ENCODE peak calls at places on chromosomes 12 and 14, in four cellular contexts. B is GM23338, L is SK-N-SH, E is A549. J is an unnamed sample.

GRCh38 chr14:32202941-32203882 is at the start of gene RNU6-8:
- DNase-seq in E (peak), B (peak), L (peak), J (peak)

GRCh38 chr14:105193916-105194782 is 13.0 kb upstream of the NUDT14 start:
- DNase-seq in L (peak), E (no peak), B (no peak), J (no peak)

GRCh38 chr14:101596742-101597141 is 35.4 kb downstream of the DIO3 start:
- DNase-seq in B (no peak), L (no peak), E (no peak), J (no peak)

GRCh38 chr14:81509838-81510452 is 23.7 kb downstream of the SEL1L start:
- DNase-seq in E (no peak), B (peak), L (no peak), J (no peak)

GRCh38 chr14:36756221-36756620 is 94.6 kb downstream of the PAX9 start:
- DNase-seq in B (no peak), E (no peak), L (no peak), J (no peak)

GRCh38 chr14:61705017-61705416 is 9.7 kb downstream of the HIF1A start:
- DNase-seq in E (no peak), L (no peak), B (no peak), J (no peak)

GRCh38 chr12:51345681-51346080 is 798 bp downstream of the CELA1 start:
- DNase-seq in E (no peak), B (peak), L (no peak), J (no peak)

GRCh38 chr12:54882074-54882473 is 27.8 kb downstream of the MUCL1 start:
- DNase-seq in E (no peak), L (no peak), B (no peak), J (no peak)

GRCh38 chr14:56422703-56423213 is 156.8 kb upstream of the TMEM260 start:
- DNase-seq in B (peak), L (peak), E (peak), J (peak)

GRCh38 chr12:9634177-9634803 is 26.6 kb upstream of the KLRB1 start:
- DNase-seq in B (peak), E (peak), L (peak), J (no peak)

DNA sequence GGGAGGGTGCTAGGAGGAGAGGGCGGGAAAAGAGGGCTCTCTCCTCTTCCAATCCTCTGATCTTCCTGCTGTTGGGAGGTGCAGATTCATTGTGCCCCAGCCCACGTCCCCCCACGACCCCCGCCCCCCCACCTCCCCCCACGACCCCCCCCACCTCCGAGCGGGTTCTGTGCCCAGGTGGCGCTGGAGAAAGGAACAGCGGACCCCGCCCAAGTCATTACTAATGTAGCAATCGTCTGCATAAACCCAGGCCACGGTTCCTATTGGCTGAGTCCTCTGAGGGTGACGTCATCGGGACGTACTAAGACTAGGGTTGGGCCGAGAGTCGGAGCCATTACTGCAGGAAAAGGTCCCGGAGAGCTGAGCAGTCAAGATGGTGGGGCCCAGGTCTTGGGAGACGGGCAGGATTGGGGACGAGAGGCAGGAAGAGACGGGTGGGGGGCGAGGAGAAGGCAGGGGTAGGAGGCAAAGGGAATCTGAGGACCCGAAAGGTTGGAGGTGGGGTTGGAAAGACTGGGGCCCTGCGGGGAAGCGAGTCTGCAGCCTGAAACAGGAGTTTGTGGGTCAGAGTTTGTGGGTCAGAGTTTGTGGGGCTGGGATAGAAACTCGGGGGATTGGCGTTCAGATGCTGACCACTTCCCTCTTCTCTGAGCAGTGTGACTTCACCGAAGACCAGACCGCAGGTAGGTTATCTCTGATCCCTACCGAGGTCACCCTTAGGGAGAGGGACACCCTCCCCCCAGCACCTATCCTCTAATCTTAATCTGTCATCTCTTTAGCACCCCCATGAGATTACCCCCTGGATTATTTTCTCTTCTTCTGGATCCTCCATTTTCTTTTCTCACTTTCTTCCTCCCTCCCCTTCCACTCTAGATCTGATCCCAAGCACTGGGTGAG is at the start of gene MYL6:
- DNase-seq in L (peak), B (peak), E (peak), J (peak)
- TF ChIP-seq REST in L (peak), B (no peak), E (no peak), J (no peak)

DNA sequence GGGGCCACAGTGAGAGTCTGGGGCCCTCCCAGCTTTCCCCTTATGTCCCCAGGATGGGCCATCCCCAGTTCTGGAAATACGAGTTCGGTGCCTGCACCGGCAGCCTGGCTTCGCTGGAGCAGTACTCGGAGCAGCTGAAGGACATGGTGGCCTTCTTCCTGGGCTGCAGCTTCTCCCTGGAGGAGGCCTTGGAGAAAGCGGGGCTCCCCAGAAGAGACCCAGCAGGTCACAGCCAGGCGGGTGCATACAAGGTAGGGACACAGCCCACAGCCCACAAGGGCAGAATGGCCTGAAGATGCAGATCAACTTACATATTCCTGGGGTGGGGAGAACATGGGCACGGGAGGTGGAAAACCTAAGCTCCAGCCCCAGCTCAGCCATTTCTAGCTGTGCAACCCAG is 56.1 kb downstream of the DGLUCY start:
- DNase-seq in E (no peak), B (no peak), L (no peak), J (no peak)
- H3K27ac ChIP-seq in E (no peak), B (no peak), L (peak), J (no peak)

GRCh38 chr12:109330282-109330681 is 17.4 kb upstream of the MYO1H start:
- DNase-seq in E (no peak), L (no peak), B (no peak), J (no peak)

GRCh38 chr12:109334887-109335286 is 12.8 kb upstream of the MYO1H start:
- DNase-seq in L (no peak), B (no peak), E (no peak), J (no peak)

GRCh38 chr12:109329710-109330109 is 18.0 kb upstream of the MYO1H start:
- DNase-seq in E (no peak), B (no peak), L (no peak), J (no peak)

GRCh38 chr12:109329003-109329402 is 18.7 kb upstream of the MYO1H start:
- DNase-seq in B (no peak), L (no peak), E (no peak), J (no peak)

DNA sequence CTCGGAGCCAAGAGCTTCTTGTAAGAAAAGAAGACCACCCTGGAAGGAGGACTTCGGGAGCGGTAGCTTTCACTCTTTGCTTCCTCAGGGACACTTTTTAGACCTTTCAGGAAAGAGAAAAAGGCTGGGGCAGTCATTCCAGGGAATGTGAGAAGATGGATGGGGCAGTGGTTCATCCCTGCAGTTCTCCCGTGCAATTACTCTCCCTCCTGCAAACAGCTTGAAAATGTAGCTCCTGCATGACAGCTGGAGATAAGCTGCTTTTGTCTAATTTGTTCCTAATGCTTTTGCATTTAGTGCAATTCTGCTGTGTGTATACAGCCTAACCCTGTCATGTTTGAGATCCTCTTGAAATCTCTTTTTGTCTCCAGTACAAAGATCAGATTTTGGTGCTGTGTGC is 16.2 kb upstream of the MYO1H start:
- DNase-seq in B (no peak), L (peak), E (no peak), J (no peak)
- TF ChIP-seq REST in B (no peak), L (no peak), E (no peak), J (no peak)

GRCh38 chr14:68958553-68958952 is 20.5 kb downstream of the ACTN1 start:
- DNase-seq in B (no peak), L (no peak), E (no peak), J (no peak)
- H3K27ac ChIP-seq in B (peak), L (peak), E (no peak), J (peak)

DNA sequence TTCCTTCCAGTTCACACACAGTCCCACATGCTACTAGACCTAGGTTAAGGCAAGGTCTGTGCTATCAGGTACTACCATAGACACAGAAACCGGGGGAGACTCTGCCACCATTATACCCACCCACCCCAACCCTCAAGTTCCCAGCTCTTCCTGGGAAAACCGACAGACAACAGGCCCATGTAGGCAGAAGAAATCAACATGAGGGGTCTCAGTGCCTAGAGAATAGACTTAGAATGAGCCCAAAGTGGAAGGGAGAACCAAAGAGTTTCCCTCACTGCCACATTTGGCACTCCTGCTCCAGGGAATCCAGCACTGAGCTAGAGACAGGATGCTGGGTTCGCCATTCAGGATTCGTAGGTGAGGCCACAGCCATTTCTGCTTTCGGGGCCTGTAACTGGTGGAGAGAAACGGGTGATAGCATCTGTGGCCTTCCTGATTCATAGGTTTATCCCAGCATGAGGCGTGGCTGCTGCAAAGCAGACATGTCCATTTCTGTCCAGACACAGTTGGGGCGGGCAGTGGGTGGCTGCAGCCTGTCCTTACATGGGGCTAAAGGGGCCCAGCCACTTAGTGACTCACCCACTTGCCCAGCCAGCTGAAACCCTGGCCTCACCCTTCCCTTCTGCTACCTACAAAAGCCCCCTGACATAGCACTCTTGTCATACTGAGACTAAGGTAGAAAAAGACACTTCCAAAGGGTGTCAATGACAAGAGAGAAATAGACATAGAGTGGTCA is 69.4 kb downstream of the IRF2BPL start:
- DNase-seq in L (peak), E (no peak), B (no peak), J (no peak)
- TF ChIP-seq REST in L (no peak), E (no peak), B (no peak), J (no peak)

DNA sequence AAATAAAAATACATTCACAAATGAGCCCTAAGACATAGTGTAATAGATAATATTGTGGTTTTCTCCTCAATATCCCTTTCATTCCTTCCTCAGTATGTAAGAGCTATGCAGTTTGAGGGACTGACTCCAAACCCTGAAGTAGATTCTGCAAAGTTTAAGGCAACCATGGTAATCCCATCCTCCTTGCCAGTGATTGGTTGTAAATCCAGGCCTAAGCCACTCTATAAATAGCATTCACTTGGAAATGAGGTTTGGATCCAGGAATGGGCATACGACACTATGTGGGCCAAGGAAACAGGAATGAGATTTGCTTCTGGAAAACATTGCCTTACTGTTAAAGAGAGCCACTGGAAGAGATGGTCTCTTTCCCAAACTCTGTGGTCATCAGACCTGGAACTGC is 468.7 kb upstream of the SOX5 start:
- DNase-seq in E (no peak), B (no peak), L (no peak), J (no peak)
- H3K27ac ChIP-seq in E (no peak), B (no peak), L (no peak), J (no peak)